ENCODE peak calls at places on chromosome 2, in six cellular contexts. One of them, this sample, is unnamed.

GRCh38 chr2:20917724-20918572 is 95.0 kb upstream of the LDAH start:
- DNase-seq in type B pancreatic cell: no peak
- DNase-seq in osteocyte: peak; percentile 83
- DNase-seq in left lung: no peak
- DNase-seq in HepG2: no peak
- DNase-seq in upper lobe of right lung: no peak
- DNase-seq in this sample: no peak

GRCh38 chr2:9095690-9096089 is 92.2 kb upstream of the MBOAT2 start:
- DNase-seq in type B pancreatic cell: no peak
- DNase-seq in osteocyte: no peak
- DNase-seq in left lung: peak; percentile 58
- DNase-seq in HepG2: no peak
- DNase-seq in upper lobe of right lung: peak; percentile 77
- DNase-seq in this sample: no peak

GRCh38 chr2:166057363-166058169 is 70.3 kb downstream of the SCN1A start:
- DNase-seq in type B pancreatic cell: no peak
- DNase-seq in osteocyte: no peak
- DNase-seq in left lung: no peak
- DNase-seq in HepG2: peak; percentile 47
- DNase-seq in upper lobe of right lung: no peak
- DNase-seq in this sample: no peak

GRCh38 chr2:221203138-221203537 is 369.0 kb downstream of the EPHA4 start:
- DNase-seq in type B pancreatic cell: no peak
- DNase-seq in osteocyte: no peak
- DNase-seq in left lung: no peak
- DNase-seq in HepG2: no peak
- DNase-seq in upper lobe of right lung: no peak
- DNase-seq in this sample: no peak

GRCh38 chr2:210965472-210965871 is 409.1 kb downstream of the CPS1 start:
- DNase-seq in type B pancreatic cell: no peak
- DNase-seq in osteocyte: no peak
- DNase-seq in left lung: no peak
- DNase-seq in HepG2: no peak
- DNase-seq in upper lobe of right lung: no peak
- DNase-seq in this sample: no peak

GRCh38 chr2:20390524-20391123 is 40.0 kb upstream of the PUM2 start:
- DNase-seq in type B pancreatic cell: no peak
- DNase-seq in osteocyte: peak; percentile 67
- DNase-seq in left lung: no peak
- DNase-seq in HepG2: no peak
- DNase-seq in upper lobe of right lung: no peak
- DNase-seq in this sample: no peak

GRCh38 chr2:131077182-131077846 is 15.9 kb downstream of the FAM168B start:
- DNase-seq in type B pancreatic cell: no peak
- DNase-seq in osteocyte: no peak
- DNase-seq in left lung: no peak
- DNase-seq in HepG2: no peak
- DNase-seq in upper lobe of right lung: no peak
- DNase-seq in this sample: no peak

GRCh38 chr2:28613181-28613580 is 117.3 kb downstream of the PLB1 start:
- DNase-seq in type B pancreatic cell: no peak
- DNase-seq in osteocyte: no peak
- DNase-seq in left lung: no peak
- DNase-seq in HepG2: no peak
- DNase-seq in upper lobe of right lung: no peak
- DNase-seq in this sample: no peak

GRCh38 chr2:174827371-174828369 is 63.4 kb upstream of the CHRNA1 start:
- DNase-seq in type B pancreatic cell: no peak
- DNase-seq in osteocyte: no peak
- DNase-seq in left lung: no peak
- DNase-seq in HepG2: no peak
- DNase-seq in upper lobe of right lung: no peak
- DNase-seq in this sample: no peak

GRCh38 chr2:159035790-159036411 is 67.5 kb downstream of the TANC1 start:
- DNase-seq in type B pancreatic cell: no peak
- DNase-seq in osteocyte: no peak
- DNase-seq in left lung: no peak
- DNase-seq in HepG2: peak; percentile 83
- DNase-seq in upper lobe of right lung: no peak
- DNase-seq in this sample: no peak

GRCh38 chr2:705971-706511 is 28.8 kb upstream of the TMEM18 start:
- DNase-seq in type B pancreatic cell: no peak
- DNase-seq in osteocyte: no peak
- DNase-seq in left lung: no peak
- DNase-seq in HepG2: no peak
- DNase-seq in upper lobe of right lung: no peak
- DNase-seq in this sample: no peak

GRCh38 chr2:164913640-164914346 is 41.5 kb downstream of the SLC38A11 start:
- DNase-seq in type B pancreatic cell: no peak
- DNase-seq in osteocyte: no peak
- DNase-seq in left lung: no peak
- DNase-seq in HepG2: peak; percentile 91
- DNase-seq in upper lobe of right lung: no peak
- DNase-seq in this sample: no peak

GRCh38 chr2:75476778-75477177 is 84.0 kb downstream of the EVA1A start:
- DNase-seq in type B pancreatic cell: no peak
- DNase-seq in osteocyte: no peak
- DNase-seq in left lung: no peak
- DNase-seq in HepG2: no peak
- DNase-seq in upper lobe of right lung: no peak
- DNase-seq in this sample: no peak

DNA sequence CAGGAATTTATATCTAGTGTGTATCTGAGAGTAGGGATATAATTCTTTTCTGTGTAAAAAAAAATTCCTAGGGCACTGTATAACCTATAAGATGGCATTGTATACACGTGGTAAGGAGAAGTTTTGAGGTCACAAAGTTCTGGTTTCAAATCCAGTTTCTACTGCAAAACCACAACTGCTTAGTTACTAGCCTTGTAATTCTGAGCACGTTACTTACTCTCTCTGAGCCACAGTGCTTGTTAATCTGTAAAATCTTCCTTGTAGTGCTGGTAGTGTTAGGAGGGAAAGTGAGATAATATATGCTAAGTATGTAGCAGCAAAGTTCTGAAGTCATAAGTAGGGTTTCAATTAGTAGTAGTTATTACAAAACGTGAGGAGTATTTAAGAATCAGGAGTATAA is 175.4 kb downstream of the SATB2 start:
- DNase-seq in type B pancreatic cell: no peak
- DNase-seq in osteocyte: no peak
- DNase-seq in left lung: no peak
- DNase-seq in HepG2: no peak
- DNase-seq in upper lobe of right lung: no peak
- DNase-seq in this sample: no peak
- TF ChIP-seq CTCF in type B pancreatic cell: no peak
- TF ChIP-seq CTCF in osteocyte: no peak
- TF ChIP-seq CTCF in left lung: no peak
- TF ChIP-seq CTCF in HepG2: no peak
- TF ChIP-seq CTCF in upper lobe of right lung: no peak
- TF ChIP-seq CTCF in this sample: no peak

DNA sequence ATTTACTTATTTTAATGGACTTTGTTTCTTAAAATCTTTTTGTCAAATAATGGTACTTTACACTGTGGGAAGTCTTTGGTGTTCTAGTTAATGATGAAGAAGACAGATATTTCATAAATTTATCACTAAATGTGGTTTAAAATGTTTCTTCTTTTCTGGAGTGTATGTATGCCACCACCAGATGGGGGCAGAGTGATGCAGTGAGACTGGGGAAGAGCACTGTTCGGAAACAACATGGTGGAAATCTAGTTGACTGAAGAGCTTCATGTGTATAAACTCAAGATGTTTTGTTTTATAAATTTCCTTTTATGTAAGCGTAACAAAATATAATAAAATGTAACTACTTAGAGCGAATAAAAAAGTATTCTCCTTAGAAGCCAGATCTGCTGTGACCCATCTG is 195.1 kb downstream of the KCNE4 start:
- DNase-seq in type B pancreatic cell: no peak
- DNase-seq in osteocyte: no peak
- DNase-seq in left lung: no peak
- DNase-seq in HepG2: peak; percentile 28
- DNase-seq in upper lobe of right lung: no peak
- DNase-seq in this sample: no peak
- TF ChIP-seq CTCF in type B pancreatic cell: peak; percentile 70
- TF ChIP-seq CTCF in osteocyte: peak; percentile 53
- TF ChIP-seq CTCF in left lung: no peak
- TF ChIP-seq CTCF in HepG2: peak; percentile 35
- TF ChIP-seq CTCF in upper lobe of right lung: peak; percentile 24
- TF ChIP-seq CTCF in this sample: peak; percentile 77

GRCh38 chr2:40450066-40450841 is 1.6 kb downstream of the SLC8A1 start:
- DNase-seq in type B pancreatic cell: no peak
- DNase-seq in osteocyte: no peak
- DNase-seq in left lung: no peak
- DNase-seq in HepG2: no peak
- DNase-seq in upper lobe of right lung: no peak
- DNase-seq in this sample: no peak
- TF ChIP-seq CTCF in type B pancreatic cell: peak; percentile 20
- TF ChIP-seq CTCF in osteocyte: no peak
- TF ChIP-seq CTCF in left lung: no peak
- TF ChIP-seq CTCF in HepG2: no peak
- TF ChIP-seq CTCF in upper lobe of right lung: no peak
- TF ChIP-seq CTCF in this sample: peak; percentile 66

DNA sequence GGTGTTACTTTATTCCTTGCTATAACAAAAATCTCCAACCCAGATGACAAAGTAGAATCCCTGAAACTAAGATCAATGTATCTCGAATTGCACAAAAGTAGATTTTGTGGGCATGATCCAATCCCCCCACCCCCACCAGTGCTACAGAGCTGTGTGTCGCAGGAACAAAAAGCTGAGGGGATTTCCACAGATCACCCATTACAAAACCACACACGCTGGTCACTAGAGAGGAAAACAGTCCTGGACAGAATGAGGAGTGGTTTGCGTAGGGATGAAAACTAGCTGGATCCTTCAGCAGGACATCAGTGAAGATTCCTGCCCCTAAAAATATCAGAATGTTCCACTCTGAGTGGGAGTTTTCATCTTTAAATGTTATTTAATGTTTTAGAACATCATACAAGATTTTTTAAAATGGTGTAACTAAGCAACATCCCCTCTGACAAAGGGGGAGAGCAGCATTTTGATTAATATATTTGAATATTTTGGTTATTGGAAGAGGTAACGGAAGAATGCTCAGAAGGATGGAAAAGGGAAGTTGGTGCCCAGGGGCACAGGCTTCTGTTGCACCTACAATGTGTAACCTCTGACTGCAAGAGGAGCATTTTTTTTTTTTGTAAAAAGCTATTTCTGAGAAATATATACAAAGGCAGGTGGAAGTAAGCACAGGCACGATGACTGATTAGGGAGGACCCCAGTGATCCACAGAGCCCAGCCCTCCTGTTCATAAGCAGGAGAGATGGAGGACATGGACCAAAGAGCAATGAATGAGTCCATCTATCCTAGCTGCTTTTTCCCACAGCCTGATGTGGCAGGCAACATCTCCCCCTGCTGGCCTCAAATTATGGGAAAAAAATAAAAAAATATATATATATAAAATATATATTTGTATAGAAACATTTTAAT is 165.6 kb upstream of the STK17B start:
- DNase-seq in type B pancreatic cell: no peak
- DNase-seq in osteocyte: no peak
- DNase-seq in left lung: no peak
- DNase-seq in HepG2: peak; percentile 10
- DNase-seq in upper lobe of right lung: no peak
- DNase-seq in this sample: no peak
- TF ChIP-seq CTCF in type B pancreatic cell: peak; percentile 81
- TF ChIP-seq CTCF in osteocyte: peak; percentile 65
- TF ChIP-seq CTCF in left lung: no peak
- TF ChIP-seq CTCF in HepG2: peak; percentile 50
- TF ChIP-seq CTCF in upper lobe of right lung: peak; percentile 57
- TF ChIP-seq CTCF in this sample: peak; percentile 86

GRCh38 chr2:237743561-237744269 is 54.9 kb upstream of the RBM44 start:
- DNase-seq in type B pancreatic cell: no peak
- DNase-seq in osteocyte: peak; percentile 56
- DNase-seq in left lung: no peak
- DNase-seq in HepG2: peak; percentile 97
- DNase-seq in upper lobe of right lung: no peak
- DNase-seq in this sample: no peak
- TF ChIP-seq CTCF in type B pancreatic cell: peak; percentile 57
- TF ChIP-seq CTCF in osteocyte: peak; percentile 23
- TF ChIP-seq CTCF in left lung: no peak
- TF ChIP-seq CTCF in HepG2: peak; percentile 31
- TF ChIP-seq CTCF in upper lobe of right lung: no peak
- TF ChIP-seq CTCF in this sample: peak; percentile 62

DNA sequence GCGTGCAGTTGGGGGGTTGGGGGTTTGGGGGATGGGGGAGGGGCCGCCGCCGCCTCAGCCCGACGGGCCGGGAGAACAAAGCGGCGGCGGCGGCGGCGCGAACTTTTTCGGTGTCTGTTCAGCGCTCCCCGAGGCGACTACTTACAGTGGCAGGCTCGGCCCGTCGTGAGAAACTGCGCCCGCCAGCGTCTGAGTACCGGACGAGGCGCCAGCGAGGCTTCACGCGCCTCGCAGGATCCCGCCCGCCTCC is 172 bp downstream of the PRKD3 start:
- DNase-seq in type B pancreatic cell: no peak
- DNase-seq in osteocyte: no peak
- DNase-seq in left lung: peak; percentile 87
- DNase-seq in HepG2: peak; percentile 61
- DNase-seq in upper lobe of right lung: peak; percentile 92
- DNase-seq in this sample: peak; percentile 88
- TF ChIP-seq CTCF in type B pancreatic cell: no peak
- TF ChIP-seq CTCF in osteocyte: peak; percentile 9
- TF ChIP-seq CTCF in left lung: no peak
- TF ChIP-seq CTCF in HepG2: peak; percentile 42
- TF ChIP-seq CTCF in upper lobe of right lung: no peak
- TF ChIP-seq CTCF in this sample: peak; percentile 31

DNA sequence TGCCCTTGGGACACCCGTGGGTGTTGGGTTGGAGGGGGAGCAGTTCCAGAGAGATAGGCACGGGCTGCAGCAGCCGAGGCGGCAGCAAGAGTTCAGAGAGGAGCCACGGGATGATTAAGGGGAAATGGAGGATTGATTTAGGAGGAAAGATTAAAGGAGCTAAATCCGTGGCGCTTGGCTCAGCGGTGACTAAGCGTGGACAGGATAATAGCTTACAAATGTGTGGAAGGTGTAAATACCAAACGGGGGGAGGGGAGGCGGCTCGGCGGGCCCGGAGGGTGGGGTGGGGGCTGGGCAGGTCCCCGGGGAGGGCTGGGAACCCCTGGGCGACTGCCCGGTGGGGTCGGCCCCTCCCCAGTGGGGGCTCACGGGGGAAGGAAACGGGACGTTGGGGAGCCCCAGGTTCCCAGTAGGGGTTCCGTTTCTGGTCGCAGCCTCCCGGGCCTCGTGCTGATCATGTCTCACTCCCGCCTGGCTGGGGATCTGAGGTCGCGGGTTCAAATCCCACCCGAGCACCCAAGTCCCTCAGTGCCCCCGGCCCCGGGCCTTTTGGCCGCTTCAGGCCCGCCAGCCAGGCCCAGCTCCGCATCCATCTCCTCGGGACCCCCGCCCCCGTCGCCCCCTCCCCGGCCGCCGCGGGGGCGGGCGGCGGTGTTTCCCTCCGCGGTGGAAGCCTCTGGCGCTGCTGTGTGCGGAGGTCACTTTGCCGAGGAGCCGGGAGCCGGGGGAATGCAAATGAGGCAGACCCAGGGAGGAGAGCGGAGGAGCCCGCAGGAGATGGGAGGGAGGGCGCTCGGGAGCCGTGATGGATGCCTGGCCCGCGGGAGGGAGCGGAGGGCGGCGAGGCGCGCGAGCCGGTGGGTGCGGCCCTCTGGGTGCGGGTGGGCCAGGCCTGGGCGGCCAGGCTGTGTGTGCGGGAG is 8.1 kb downstream of the ASIC4 start:
- DNase-seq in type B pancreatic cell: no peak
- DNase-seq in osteocyte: no peak
- DNase-seq in left lung: no peak
- DNase-seq in HepG2: no peak
- DNase-seq in upper lobe of right lung: no peak
- DNase-seq in this sample: no peak
- TF ChIP-seq CTCF in type B pancreatic cell: no peak
- TF ChIP-seq CTCF in osteocyte: no peak
- TF ChIP-seq CTCF in left lung: no peak
- TF ChIP-seq CTCF in HepG2: peak; percentile 31
- TF ChIP-seq CTCF in upper lobe of right lung: no peak
- TF ChIP-seq CTCF in this sample: no peak

This sample was measured in chondrocyte.